ENCODE peak calls at places on chromosomes 6 and 20, in four cellular contexts. One of them, this sample, is unnamed.

GRCh38 chr6:21740719-21741118 is 147.2 kb downstream of the SOX4 start:
- DNase-seq in GM12878: no peak
- DNase-seq in K562: no peak
- DNase-seq in H1: no peak
- DNase-seq in this sample: no peak

GRCh38 chr20:35773154-35773751 is 1.4 kb downstream of the PHF20 start:
- DNase-seq in GM12878: peak; percentile 36
- DNase-seq in H1: no peak
- DNase-seq in K562: peak; percentile 27
- DNase-seq in this sample: no peak

GRCh38 chr20:16528078-16528477 is 45.2 kb downstream of the KIF16B start:
- DNase-seq in K562: no peak
- DNase-seq in H1: no peak
- DNase-seq in GM12878: no peak
- DNase-seq in this sample: peak; percentile 81

GRCh38 chr6:51855310-51856082 is 231.9 kb downstream of the PKHD1 start:
- DNase-seq in GM12878: peak; percentile 11
- DNase-seq in H1: peak; percentile 44
- DNase-seq in K562: peak; percentile 64
- DNase-seq in this sample: peak; percentile 41

GRCh38 chr20:43840382-43841070 is 74.1 kb upstream of the TOX2 start:
- DNase-seq in K562: peak; percentile 20
- DNase-seq in H1: peak; percentile 21
- DNase-seq in GM12878: no peak
- DNase-seq in this sample: peak; percentile 12

GRCh38 chr6:154535146-154535545 is 24.7 kb upstream of the CNKSR3 start:
- DNase-seq in GM12878: no peak
- DNase-seq in K562: no peak
- DNase-seq in H1: no peak
- DNase-seq in this sample: no peak

GRCh38 chr6:39388526-39389371 is 66.2 kb upstream of the KCNK16 start:
- DNase-seq in GM12878: no peak
- DNase-seq in H1: no peak
- DNase-seq in K562: no peak
- DNase-seq in this sample: no peak

GRCh38 chr6:55774542-55775318 is 100.7 kb downstream of the BMP5 start:
- DNase-seq in K562: no peak
- DNase-seq in H1: no peak
- DNase-seq in GM12878: no peak
- DNase-seq in this sample: no peak

GRCh38 chr6:131982740-131983259 is 31.6 kb upstream of the CCN2 start:
- DNase-seq in H1: no peak
- DNase-seq in GM12878: no peak
- DNase-seq in K562: no peak
- DNase-seq in this sample: no peak

GRCh38 chr6:133953634-133954415 is 801 bp downstream of the TBPL1 start:
- DNase-seq in K562: no peak
- DNase-seq in H1: no peak
- DNase-seq in GM12878: no peak
- DNase-seq in this sample: no peak

GRCh38 chr6:169396554-169397163 is 143.0 kb upstream of the THBS2 start:
- DNase-seq in K562: no peak
- DNase-seq in H1: no peak
- DNase-seq in GM12878: no peak
- DNase-seq in this sample: no peak

GRCh38 chr6:142478117-142478516 is 176.3 kb downstream of the ADGRG6 start:
- DNase-seq in H1: no peak
- DNase-seq in K562: peak; percentile 15
- DNase-seq in GM12878: no peak
- DNase-seq in this sample: peak; percentile 48

GRCh38 chr6:151539506-151540268 is 45.9 kb downstream of the CCDC170 start:
- DNase-seq in GM12878: no peak
- DNase-seq in K562: no peak
- DNase-seq in H1: no peak
- DNase-seq in this sample: no peak

DNA sequence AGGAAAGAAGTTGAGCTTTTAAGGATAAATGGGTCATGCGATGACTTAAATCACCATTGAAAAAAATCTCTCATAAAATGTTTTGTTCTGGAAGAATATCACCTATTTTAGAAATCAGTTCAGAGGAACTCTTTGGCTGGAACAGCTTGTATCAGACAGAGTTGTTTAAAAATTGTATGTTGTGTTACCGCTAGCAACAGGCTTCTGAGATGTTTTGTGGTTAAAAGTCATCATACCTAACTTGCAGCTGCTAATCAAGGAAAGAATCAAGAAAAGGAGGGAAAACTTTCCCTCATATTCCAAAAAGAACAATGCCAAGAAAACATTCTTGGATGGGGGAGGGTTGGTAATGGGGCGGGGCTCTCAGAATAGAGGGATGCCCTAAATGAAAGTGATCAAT is 220.7 kb upstream of the CITED2 start:
- DNase-seq in GM12878: no peak
- DNase-seq in H1: no peak
- DNase-seq in K562: no peak
- DNase-seq in this sample: no peak
- TF ChIP-seq EGR1 in GM12878: no peak
- TF ChIP-seq EGR1 in H1: no peak
- TF ChIP-seq EGR1 in K562: no peak
- TF ChIP-seq EGR1 in this sample: no peak

DNA sequence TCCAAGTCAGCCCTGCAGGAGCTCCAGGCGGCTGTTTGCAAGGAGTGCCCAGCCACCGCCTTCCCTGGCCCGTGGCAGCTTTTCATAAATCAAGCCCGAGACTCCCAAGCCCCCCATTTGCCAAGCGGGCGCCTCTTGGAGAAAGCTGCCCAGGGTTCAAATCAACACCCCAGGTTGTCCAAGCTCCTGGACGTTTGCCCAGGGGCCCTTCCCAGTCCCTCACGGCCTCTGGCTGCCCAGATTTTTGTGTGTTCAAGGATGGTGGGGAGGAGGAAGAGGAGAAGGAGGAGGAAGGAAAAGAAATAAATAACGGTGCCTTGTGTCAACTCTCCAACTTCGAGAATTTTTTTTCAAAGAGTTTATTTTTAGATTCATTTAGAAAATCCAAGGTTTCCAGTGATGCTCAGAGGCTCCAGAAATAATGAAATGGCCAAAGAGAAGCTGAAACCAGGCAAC is 20.6 kb upstream of the NFATC2 start:
- DNase-seq in H1: no peak
- DNase-seq in GM12878: no peak
- DNase-seq in K562: no peak
- DNase-seq in this sample: no peak
- TF ChIP-seq EGR1 in H1: no peak
- TF ChIP-seq EGR1 in GM12878: no peak
- TF ChIP-seq EGR1 in K562: no peak
- TF ChIP-seq EGR1 in this sample: no peak

GRCh38 chr6:41775293-41775882 is 4.3 kb downstream of the FRS3 start:
- DNase-seq in GM12878: no peak
- DNase-seq in K562: no peak
- DNase-seq in H1: no peak
- DNase-seq in this sample: no peak
- TF ChIP-seq EGR1 in GM12878: no peak
- TF ChIP-seq EGR1 in K562: no peak
- TF ChIP-seq EGR1 in H1: no peak
- TF ChIP-seq EGR1 in this sample: no peak

DNA sequence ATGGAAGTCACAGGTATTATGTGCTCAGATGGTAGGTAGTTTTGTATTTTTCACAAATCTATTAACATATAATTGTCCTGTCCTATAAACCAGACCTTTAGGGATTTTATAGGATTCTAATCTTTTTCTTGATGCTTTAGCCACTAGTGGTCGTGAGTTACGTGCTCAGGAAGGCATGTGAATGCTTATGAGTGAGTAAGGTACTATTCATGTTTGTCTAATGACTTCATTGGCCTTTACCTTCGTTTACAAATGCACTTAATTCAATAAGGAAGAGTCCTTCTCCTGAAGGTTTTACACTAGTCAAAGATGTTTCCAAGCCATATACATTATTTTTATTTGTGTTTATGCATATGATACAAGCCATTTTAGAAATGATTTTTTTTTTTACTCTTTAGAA is 23.0 kb downstream of the PACRG start:
- DNase-seq in GM12878: no peak
- DNase-seq in H1: no peak
- DNase-seq in K562: no peak
- DNase-seq in this sample: no peak
- TF ChIP-seq EGR1 in GM12878: no peak
- TF ChIP-seq EGR1 in H1: no peak
- TF ChIP-seq EGR1 in K562: no peak
- TF ChIP-seq EGR1 in this sample: no peak

DNA sequence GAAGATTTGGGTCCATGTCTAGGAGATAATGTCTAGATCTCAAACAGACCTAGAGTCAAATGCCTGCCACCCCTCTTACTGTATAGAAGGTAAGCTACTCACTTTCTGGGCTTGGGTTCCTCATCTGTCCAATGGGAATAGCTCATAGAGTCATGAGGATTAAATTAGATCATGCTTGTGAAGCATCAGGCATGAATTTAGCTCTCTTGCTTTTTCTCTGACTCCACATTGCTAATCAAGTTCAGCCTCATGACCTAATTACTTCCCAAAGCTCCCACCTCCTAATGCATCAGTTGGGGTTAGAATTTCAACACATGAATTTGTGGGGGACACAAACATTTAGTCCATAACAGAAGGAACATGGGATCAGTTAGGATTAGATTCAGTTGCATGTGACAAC is 4.7 kb upstream of the DDX27 start:
- DNase-seq in H1: no peak
- DNase-seq in K562: no peak
- DNase-seq in GM12878: no peak
- DNase-seq in this sample: no peak
- TF ChIP-seq EGR1 in H1: no peak
- TF ChIP-seq EGR1 in K562: no peak
- TF ChIP-seq EGR1 in GM12878: no peak
- TF ChIP-seq EGR1 in this sample: no peak

GRCh38 chr6:30227242-30227722 is 14.1 kb upstream of the TRIM26 start:
- DNase-seq in H1: no peak
- DNase-seq in K562: no peak
- DNase-seq in GM12878: no peak
- DNase-seq in this sample: no peak

GRCh38 chr6:30227763-30228487 is 14.7 kb upstream of the TRIM26 start:
- DNase-seq in K562: no peak
- DNase-seq in H1: no peak
- DNase-seq in GM12878: peak; percentile 17
- DNase-seq in this sample: no peak

GRCh38 chr6:30234361-30234760 is 21.2 kb upstream of the TRIM26 start:
- DNase-seq in GM12878: no peak
- DNase-seq in K562: no peak
- DNase-seq in H1: no peak
- DNase-seq in this sample: no peak

DNA sequence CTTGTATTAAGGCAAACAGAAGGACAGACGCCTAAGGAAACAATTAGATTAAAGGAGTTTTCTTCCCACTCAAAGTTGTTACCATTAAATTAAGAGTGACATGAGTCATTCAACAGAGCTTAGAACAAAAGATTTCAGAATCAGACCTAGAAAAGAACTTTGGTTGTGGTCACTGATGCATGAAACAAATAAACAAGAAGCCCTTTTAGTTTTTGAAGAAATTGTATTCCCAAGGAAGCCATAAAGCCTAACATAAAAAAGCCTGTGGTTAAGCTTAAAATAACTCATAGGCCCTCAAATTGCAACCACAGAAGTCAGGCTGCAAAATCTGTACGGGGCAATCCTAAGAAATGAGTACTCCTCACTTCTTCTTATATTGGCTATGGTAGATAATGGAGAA is 17.9 kb upstream of the TRIM26 start:
- DNase-seq in GM12878: no peak
- DNase-seq in H1: no peak
- DNase-seq in K562: no peak
- DNase-seq in this sample: no peak
- TF ChIP-seq EGR1 in GM12878: no peak
- TF ChIP-seq EGR1 in H1: no peak
- TF ChIP-seq EGR1 in K562: no peak
- TF ChIP-seq EGR1 in this sample: no peak

This sample was measured in HCT116.